ENCODE peak calls at places on chromosomes 16 and 17, in seven cellular contexts. Z is SK-MEL-5; B is mesendoderm; U is activated CD4-positive, alpha-beta T cell treated with anti-CD3 and anti-CD28 coated beads for 4 hours; C is germinal center; G is amygdala; I is EL. R is an unnamed sample.

GRCh38 chr17:2396568-2397246 is 4.2 kb downstream of the MNT start:
- DNase-seq in I (peak; percentile 100), Z (peak; percentile 53), B (peak; percentile 95), G (peak; percentile 72), U (peak; percentile 31), C (peak; percentile 53), R (peak; percentile 76)

GRCh38 chr17:3972281-3972731 is 8.1 kb upstream of the ATP2A3 start:
- DNase-seq in C (peak; percentile 32), G (no peak), B (no peak), Z (no peak), I (no peak), U (no peak), R (no peak)

GRCh38 chr16:57253410-57253927 is 8.4 kb downstream of the ARL2BP start:
- DNase-seq in Z (no peak), B (no peak), G (no peak), C (no peak), I (no peak), U (no peak), R (no peak)

GRCh38 chr17:63382826-63383225 is 63.3 kb downstream of the CYB561 start:
- DNase-seq in B (no peak), G (no peak), U (no peak), C (no peak), I (peak; percentile 54), Z (no peak), R (no peak)

GRCh38 chr16:31875112-31875803 is 1.7 kb downstream of the ZNF267 start:
- DNase-seq in U (peak; percentile 37), C (peak; percentile 62), G (no peak), B (peak; percentile 15), Z (no peak), I (peak; percentile 37), R (no peak)

GRCh38 chr16:85750021-85750826 is 672 bp downstream of the C16orf74 start:
- DNase-seq in U (no peak), I (peak; percentile 70), B (no peak), G (no peak), C (peak; percentile 64), Z (no peak), R (no peak)

GRCh38 chr16:46972971-46973456 is 460 bp downstream of the DNAJA2 start:
- DNase-seq in B (peak; percentile 57), G (no peak), I (peak; percentile 36), U (peak; percentile 39), C (peak; percentile 70), Z (peak; percentile 8), R (peak; percentile 41)

GRCh38 chr17:32253117-32253611 is 12.5 kb upstream of the RHBDL3 start:
- DNase-seq in Z (peak; percentile 88), I (peak; percentile 76), C (peak; percentile 77), B (peak; percentile 86), G (peak; percentile 91), U (peak; percentile 38), R (peak; percentile 74)

GRCh38 chr16:66204761-66205160 is 161.7 kb upstream of the CDH5 start:
- DNase-seq in U (no peak), B (no peak), C (no peak), G (no peak), I (peak; percentile 4), Z (no peak), R (no peak)

R was measured in caudate nucleus.